ENCODE peak calls at places on chromosomes 11 and 22, in six cellular contexts. E is DMS53; S is GDM1; Y is GM19239; K is stimulated activated CD8-positive, alpha-beta memory T cell treated with anti-CD3 and anti-CD28 coated beads, Interleukin-15, amount 100 ng/mL, for 1 hour; F is Calu3. V is an unnamed sample.
A peak's percentile ranks its signal among the peaks of the same experiment; 100 is the strongest.

GRCh38 chr11:110606415-110606814 is 105.8 kb downstream of the ARHGAP20 start:
- DNase-seq in K (no peak), F (no peak), S (no peak), Y (no peak), E (no peak), V (no peak)

GRCh38 chr22:19663286-19663815 is 51.0 kb upstream of the SEPTIN5 start:
- DNase-seq in S (no peak), K (no peak), E (peak; percentile 7), Y (no peak), F (peak; percentile 72), V (peak; percentile 90)

GRCh38 chr11:79121351-79121750 is 319.5 kb downstream of the TENM4 start:
- DNase-seq in K (no peak), E (peak; percentile 49), S (no peak), F (no peak), Y (no peak), V (no peak)

GRCh38 chr22:28907311-28908008 is 24.1 kb downstream of the ZNRF3 start:
- DNase-seq in F (no peak), S (no peak), Y (no peak), K (no peak), E (no peak), V (no peak)

GRCh38 chr11:117064275-117064674 is 34.0 kb downstream of the SIK3 start:
- DNase-seq in K (no peak), F (no peak), E (no peak), S (no peak), Y (no peak), V (no peak)

GRCh38 chr22:35212020-35212419 is 45.3 kb upstream of the HMGXB4 start:
- DNase-seq in K (no peak), S (no peak), E (no peak), F (no peak), Y (no peak), V (no peak)

GRCh38 chr11:87219266-87219665 is 181.5 kb downstream of the TMEM135 start:
- DNase-seq in K (no peak), S (no peak), F (no peak), E (no peak), Y (no peak), V (no peak)

GRCh38 chr22:29574762-29575450 is 6.0 kb downstream of the NIPSNAP1 start:
- DNase-seq in K (no peak), Y (no peak), E (no peak), F (no peak), S (no peak), V (no peak)

GRCh38 chr11:2459016-2459725 is 14.4 kb downstream of the KCNQ1 start:
- DNase-seq in K (no peak), F (no peak), Y (no peak), E (no peak), S (no peak), V (no peak)

GRCh38 chr11:75313457-75314272 is 37.8 kb downstream of the ARRB1 start:
- DNase-seq in K (no peak), Y (no peak), S (no peak), E (peak; percentile 98), F (no peak), V (no peak)

GRCh38 chr11:102974552-102975280 is 19.2 kb upstream of the MMP13 start:
- DNase-seq in E (no peak), Y (no peak), S (no peak), F (peak; percentile 17), K (no peak), V (no peak)

GRCh38 chr11:128953151-128953550 is 10.5 kb upstream of the TP53AIP1 start:
- DNase-seq in E (no peak), K (no peak), S (no peak), Y (no peak), F (no peak), V (no peak)

GRCh38 chr11:128827494-128827893 is 39.6 kb downstream of the KCNJ1 start:
- DNase-seq in Y (no peak), E (no peak), F (no peak), S (no peak), K (no peak), V (no peak)

GRCh38 chr11:112277937-112278336 is 17.3 kb upstream of the PLET1 start:
- DNase-seq in K (no peak), E (no peak), Y (no peak), F (no peak), S (no peak), V (no peak)

GRCh38 chr11:2517016-2517385 is 72.2 kb downstream of the KCNQ1 start:
- DNase-seq in Y (no peak), F (no peak), K (no peak), E (no peak), S (no peak), V (no peak)

GRCh38 chr22:39308614-39309363 is 10.6 kb downstream of the RPL3 start:
- DNase-seq in Y (no peak), K (no peak), S (no peak), E (peak; percentile 29), F (peak; percentile 79), V (no peak)

GRCh38 chr11:120499859-120500258 is 11.7 kb upstream of the GRIK4 start:
- DNase-seq in K (no peak), Y (no peak), S (no peak), F (no peak), E (no peak), V (no peak)

GRCh38 chr22:39534092-39534506 is 1.6 kb upstream of the RPS19BP1 start:
- DNase-seq in E (no peak), S (no peak), Y (no peak), K (no peak), F (no peak), V (no peak)

GRCh38 chr22:38032681-38033521 is 24.3 kb upstream of the PICK1 start:
- DNase-seq in Y (no peak), S (no peak), K (no peak), E (no peak), F (no peak), V (no peak)

GRCh38 chr22:36282078-36282831 is 29.3 kb downstream of the APOL1 start:
- DNase-seq in S (no peak), K (no peak), F (no peak), Y (no peak), E (no peak), V (no peak)

GRCh38 chr22:38923463-38924196 is 33.8 kb upstream of the APOBEC3A start:
- DNase-seq in K (no peak), Y (no peak), F (peak; percentile 87), S (no peak), E (peak; percentile 94), V (no peak)

GRCh38 chr22:21984793-21985192 is 2.2 kb upstream of the TOP3B start:
- DNase-seq in F (no peak), K (no peak), S (no peak), E (peak; percentile 6), Y (no peak), V (no peak)

GRCh38 chr11:119237515-119237914 is 31.4 kb downstream of the CBL start:
- DNase-seq in K (no peak), S (no peak), F (no peak), Y (no peak), E (no peak), V (no peak)

GRCh38 chr11:20238712-20239111 is 78.4 kb upstream of the DBX1 start:
- DNase-seq in E (peak; percentile 26), S (no peak), Y (no peak), F (peak; percentile 15), K (no peak), V (no peak)

GRCh38 chr11:88414385-88414861 is 76.9 kb upstream of the CTSC start:
- DNase-seq in K (no peak), S (peak; percentile 61), F (peak; percentile 18), E (peak; percentile 15), Y (no peak), V (peak; percentile 66)

GRCh38 chr11:78244080-78244479 is 55.4 kb downstream of the USP35 start:
- DNase-seq in Y (no peak), F (no peak), S (no peak), E (no peak), K (no peak), V (no peak)

GRCh38 chr11:46279393-46280099 is 2.1 kb downstream of the CREB3L1 start:
- DNase-seq in S (no peak), K (no peak), F (no peak), E (no peak), Y (no peak), V (no peak)

GRCh38 chr22:42283288-42284229 is 13.1 kb upstream of the TCF20 start:
- DNase-seq in E (no peak), S (no peak), Y (no peak), K (no peak), F (no peak), V (no peak)

V was measured in AML-193.